ENCODE peak calls at places on chromosomes 5 and 9, in nine cellular contexts. L is left ventricle myocardium inferior; V is NCI-H2081; S is NCI-H2107; X is Karpas-422; T is anterior cingulate cortex; J is putamen; I is NCI-H1092; G is activated naive CD8-positive, alpha-beta T cell treated with anti-CD3 and anti-CD28 coated beads for 36 hours. D is an unnamed sample.

GRCh38 chr5:40001796-40002195 is 577.0 kb upstream of the DAB2 start:
- DNase-seq in L (no peak), V (no peak), S (no peak), X (no peak), T (no peak), J (no peak), I (no peak), G (no peak), D (no peak)

GRCh38 chr5:169200086-169200778 is 100.7 kb downstream of the SLIT3 start:
- DNase-seq in L (no peak), V (no peak), S (no peak), X (no peak), T (no peak), J (no peak), I (no peak), G (no peak), D (no peak)

GRCh38 chr5:136249678-136250266 is 56.8 kb upstream of the SMIM32 start:
- DNase-seq in L (peak), V (peak), S (peak), X (peak), T (peak), J (peak), I (peak), G (no peak), D (peak)

GRCh38 chr5:1315018-1315708 is 20.3 kb upstream of the TERT start:
- DNase-seq in L (no peak), V (no peak), S (no peak), X (no peak), T (no peak), J (no peak), I (no peak), G (no peak), D (no peak)

GRCh38 chr9:76662476-76663281 is 101.6 kb upstream of the PCA3 start:
- DNase-seq in L (no peak), V (no peak), S (peak), X (no peak), T (no peak), J (no peak), I (no peak), G (no peak), D (no peak)

GRCh38 chr5:134227259-134227658 is 1.4 kb upstream of the PPP2CA start:
- DNase-seq in L (no peak), V (no peak), S (no peak), X (no peak), T (peak), J (peak), I (peak), G (peak), D (no peak)

GRCh38 chr9:98686961-98687855 is 21.5 kb downstream of the GABBR2 start:
- DNase-seq in L (no peak), V (no peak), S (no peak), X (no peak), T (no peak), J (no peak), I (no peak), G (no peak), D (no peak)

GRCh38 chr5:81779125-81779934 is 28.4 kb upstream of the SSBP2 start:
- DNase-seq in L (peak), V (no peak), S (no peak), X (peak), T (peak), J (no peak), I (no peak), G (peak), D (peak)

GRCh38 chr5:80921026-80921425 is 39.1 kb upstream of the RASGRF2 start:
- DNase-seq in L (no peak), V (no peak), S (no peak), X (no peak), T (no peak), J (no peak), I (no peak), G (no peak), D (no peak)

GRCh38 chr5:143456952-143457547 is 53.6 kb upstream of the NR3C1 start:
- DNase-seq in L (no peak), V (no peak), S (no peak), X (no peak), T (no peak), J (no peak), I (no peak), G (no peak), D (no peak)

GRCh38 chr9:37943329-37944265 is 39.7 kb upstream of the SLC25A51 start:
- DNase-seq in L (no peak), V (no peak), S (no peak), X (no peak), T (peak), J (no peak), I (no peak), G (no peak), D (no peak)

GRCh38 chr5:5658226-5658625 is 235.7 kb downstream of the ICE1 start:
- DNase-seq in L (no peak), V (no peak), S (no peak), X (no peak), T (no peak), J (no peak), I (no peak), G (no peak), D (no peak)

GRCh38 chr9:23123048-23123632 is 676.5 kb downstream of the DMRTA1 start:
- DNase-seq in L (no peak), V (peak), S (no peak), X (peak), T (no peak), J (peak), I (no peak), G (no peak), D (peak)

GRCh38 chr5:151155777-151156731 is 1.5 kb downstream of the ANXA6 start:
- DNase-seq in L (no peak), V (no peak), S (no peak), X (no peak), T (no peak), J (no peak), I (no peak), G (peak), D (no peak)

GRCh38 chr5:54720346-54720745 is 202.8 kb downstream of the SNX18 start:
- DNase-seq in L (no peak), V (no peak), S (no peak), X (no peak), T (no peak), J (no peak), I (no peak), G (no peak), D (no peak)

GRCh38 chr9:124149992-124150391 is 107.8 kb upstream of the NEK6 start:
- DNase-seq in L (no peak), V (no peak), S (no peak), X (peak), T (no peak), J (no peak), I (no peak), G (no peak), D (no peak)

GRCh38 chr5:135013947-135014570 is 20.0 kb downstream of the PITX1 start:
- DNase-seq in L (no peak), V (no peak), S (no peak), X (no peak), T (no peak), J (no peak), I (peak), G (no peak), D (no peak)

GRCh38 chr9:4563105-4563504 is 72.8 kb downstream of the SLC1A1 start:
- DNase-seq in L (no peak), V (no peak), S (no peak), X (no peak), T (no peak), J (no peak), I (no peak), G (no peak), D (no peak)

GRCh38 chr9:91089405-91090131 is 272.1 kb downstream of the AUH start:
- DNase-seq in L (no peak), V (no peak), S (no peak), X (peak), T (no peak), J (no peak), I (no peak), G (no peak), D (peak)

GRCh38 chr5:73022480-73023169 is 66.8 kb downstream of the FCHO2 start:
- DNase-seq in L (no peak), V (no peak), S (no peak), X (no peak), T (no peak), J (no peak), I (no peak), G (no peak), D (no peak)

GRCh38 chr9:135902655-135903357 is 4.5 kb downstream of the CAMSAP1 start:
- DNase-seq in L (no peak), V (no peak), S (no peak), X (no peak), T (no peak), J (no peak), I (no peak), G (no peak), D (no peak)

GRCh38 chr9:74444389-74444788 is 52.7 kb upstream of the RORB start:
- DNase-seq in L (peak), V (no peak), S (no peak), X (no peak), T (no peak), J (no peak), I (no peak), G (no peak), D (no peak)

GRCh38 chr5:145568581-145568980 is 266.6 kb downstream of the PRELID2 start:
- DNase-seq in L (no peak), V (peak), S (peak), X (no peak), T (no peak), J (no peak), I (no peak), G (no peak), D (no peak)

GRCh38 chr9:70413427-70413797 is 1.0 kb downstream of the KLF9 start:
- DNase-seq in L (peak), V (no peak), S (no peak), X (no peak), T (no peak), J (no peak), I (peak), G (peak), D (no peak)

GRCh38 chr9:13661014-13661413 is 381.5 kb upstream of the MPDZ start:
- DNase-seq in L (no peak), V (no peak), S (no peak), X (no peak), T (no peak), J (no peak), I (no peak), G (no peak), D (no peak)

GRCh38 chr9:126413470-126414051 is 86.9 kb downstream of the MVB12B start:
- DNase-seq in L (no peak), V (no peak), S (no peak), X (no peak), T (no peak), J (no peak), I (no peak), G (no peak), D (no peak)

GRCh38 chr5:160555836-160556660 is 134.4 kb downstream of the PTTG1 start:
- DNase-seq in L (no peak), V (peak), S (no peak), X (no peak), T (no peak), J (no peak), I (peak), G (no peak), D (no peak)

GRCh38 chr9:4321554-4321953 is 21.7 kb upstream of the GLIS3 start:
- DNase-seq in L (no peak), V (no peak), S (no peak), X (no peak), T (no peak), J (no peak), I (no peak), G (no peak), D (no peak)

GRCh38 chr5:57366744-57367143 is 115.9 kb downstream of the ACTBL2 start:
- DNase-seq in L (no peak), V (no peak), S (no peak), X (no peak), T (no peak), J (no peak), I (no peak), G (no peak), D (no peak)

GRCh38 chr5:148620696-148621095 is 33.6 kb downstream of the HTR4 start:
- DNase-seq in L (no peak), V (no peak), S (no peak), X (no peak), T (no peak), J (no peak), I (no peak), G (no peak), D (no peak)

GRCh38 chr5:75049581-75050274 is 2.6 kb downstream of the GCNT4 start:
- DNase-seq in L (peak), V (no peak), S (no peak), X (peak), T (no peak), J (no peak), I (no peak), G (peak), D (peak)

GRCh38 chr9:133954862-133955529 is 37.1 kb downstream of the VAV2 start:
- DNase-seq in L (no peak), V (no peak), S (no peak), X (no peak), T (no peak), J (no peak), I (no peak), G (no peak), D (no peak)

GRCh38 chr9:127975376-127976315 is 5.1 kb downstream of the EEIG1 start:
- DNase-seq in L (no peak), V (no peak), S (no peak), X (no peak), T (peak), J (no peak), I (no peak), G (no peak), D (no peak)

GRCh38 chr5:171419663-171420428 is 399 bp downstream of the FGF18 start:
- DNase-seq in L (peak), V (no peak), S (no peak), X (no peak), T (no peak), J (no peak), I (no peak), G (peak), D (no peak)

GRCh38 chr5:136120529-136120928 is 12.1 kb upstream of the SMAD5 start:
- DNase-seq in L (no peak), V (no peak), S (no peak), X (no peak), T (no peak), J (no peak), I (no peak), G (no peak), D (no peak)

GRCh38 chr5:138370537-138370936 is 18.1 kb downstream of the KDM3B start:
- DNase-seq in L (no peak), V (no peak), S (no peak), X (no peak), T (no peak), J (no peak), I (no peak), G (no peak), D (no peak)

GRCh38 chr5:111511174-111512025 is 935 bp downstream of the STARD4 start:
- DNase-seq in L (no peak), V (no peak), S (no peak), X (peak), T (no peak), J (no peak), I (no peak), G (no peak), D (no peak)

D was measured in NCI-H1694.